ENCODE peak calls at places on chromosomes 7 and 10, in seven cellular contexts. Y is Panc1, B is hepatocyte, Q is choroid plexus epithelial cell, U is fibroblast of mammary gland, L is OCI-LY7, D is osteocyte. S is an unnamed sample.

GRCh38 chr10:35300063-35300699 is 36.1 kb upstream of the CCNY start:
- DNase-seq in Y (peak), B (peak), Q (peak), U (peak), L (no peak), D (peak), S (no peak)

GRCh38 chr7:73705551-73705920 is 13.9 kb downstream of the STX1A start:
- DNase-seq in Y (no peak), B (no peak), Q (no peak), U (no peak), L (no peak), D (no peak), S (no peak)

GRCh38 chr7:3092468-3092867 is 48.8 kb upstream of the CARD11 start:
- DNase-seq in Y (no peak), B (no peak), Q (peak), U (no peak), L (peak), D (no peak), S (no peak)

GRCh38 chr10:128087884-128088695 is 38.1 kb downstream of the MKI67 start:
- DNase-seq in Y (no peak), B (no peak), Q (no peak), U (no peak), L (peak), D (no peak), S (peak)

GRCh38 chr10:75497997-75498797 is 66.8 kb downstream of the LRMDA start:
- DNase-seq in Y (no peak), B (peak), Q (no peak), U (peak), L (no peak), D (no peak), S (no peak)

GRCh38 chr7:44914992-44915607 is 29.8 kb upstream of the PURB start:
- DNase-seq in Y (no peak), B (no peak), Q (no peak), U (no peak), L (no peak), D (no peak), S (no peak)

GRCh38 chr7:97377713-97378112 is 260.2 kb downstream of the SDHAF3 start:
- DNase-seq in Y (no peak), B (no peak), Q (no peak), U (no peak), L (no peak), D (no peak), S (no peak)

GRCh38 chr10:59968705-59969104 is 62.3 kb upstream of the CCDC6 start:
- DNase-seq in Y (no peak), B (no peak), Q (no peak), U (no peak), L (no peak), D (no peak), S (no peak)

GRCh38 chr7:44072364-44073231 is 7.2 kb upstream of the PGAM2 start:
- DNase-seq in Y (no peak), B (peak), Q (peak), U (peak), L (peak), D (peak), S (no peak)

GRCh38 chr7:108589874-108590273 is 20.2 kb downstream of the DNAJB9 start:
- DNase-seq in Y (no peak), B (no peak), Q (no peak), U (no peak), L (no peak), D (no peak), S (no peak)

GRCh38 chr7:112986256-112987031 is 100.2 kb downstream of the GPR85 start:
- DNase-seq in Y (no peak), B (no peak), Q (peak), U (peak), L (no peak), D (no peak), S (no peak)

GRCh38 chr7:12162420-12163113 is 48.5 kb upstream of the TMEM106B start:
- DNase-seq in Y (peak), B (no peak), Q (peak), U (peak), L (no peak), D (no peak), S (no peak)

DNA sequence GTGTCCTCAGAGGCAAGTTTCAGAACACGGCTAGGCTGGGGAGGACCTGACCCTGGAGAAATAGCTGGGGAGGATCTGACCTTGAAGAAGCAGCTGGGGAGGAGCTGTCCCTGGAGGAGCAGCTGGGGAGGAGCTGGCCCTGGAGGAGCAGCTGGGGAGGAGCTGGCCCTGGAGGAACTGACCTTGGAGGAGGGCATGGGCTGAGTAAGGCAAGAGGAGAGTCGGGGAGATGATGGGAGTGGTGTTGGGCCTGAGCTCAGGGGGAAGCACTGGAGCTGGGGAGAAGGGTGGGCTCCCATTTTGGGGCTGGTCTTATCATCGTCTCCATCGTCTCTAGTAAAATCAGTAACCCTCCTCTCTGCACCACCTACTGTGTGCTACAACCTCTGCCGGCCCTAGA is 179.8 kb upstream of the SHH start:
- DNase-seq in Y (no peak), B (no peak), Q (no peak), U (no peak), L (no peak), D (no peak), S (no peak)
- TF ChIP-seq CTCF in Y (no peak), B (no peak), Q (no peak), U (no peak), L (no peak), D (no peak), S (no peak)

DNA sequence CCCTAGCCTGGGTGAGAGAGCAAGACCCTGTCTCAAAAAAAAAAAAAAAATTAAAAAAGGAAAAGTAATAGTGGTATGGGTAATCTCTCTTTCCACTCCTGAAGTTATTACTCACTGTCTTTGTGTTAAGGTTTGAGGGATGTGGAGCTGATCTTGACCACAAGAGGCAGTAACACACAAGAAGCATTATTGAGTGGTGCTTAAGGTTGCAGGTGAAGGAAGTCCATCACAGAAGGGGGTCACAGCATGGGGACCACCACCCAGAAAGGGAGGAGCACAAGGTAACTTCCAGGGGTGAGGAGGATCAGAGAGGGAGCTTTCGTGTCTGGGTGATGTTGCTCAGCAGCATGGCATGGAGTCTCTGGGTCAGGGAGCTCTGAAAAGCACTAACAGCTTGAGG is 100.2 kb upstream of the DNAJC1 start:
- DNase-seq in Y (no peak), B (no peak), Q (peak), U (peak), L (peak), D (no peak), S (no peak)
- TF ChIP-seq CTCF in Y (peak), B (peak), Q (peak), U (peak), L (peak), D (peak), S (peak)

GRCh38 chr7:128351296-128352123 is 7.8 kb upstream of the RBM28 start:
- DNase-seq in Y (no peak), B (no peak), Q (no peak), U (no peak), L (no peak), D (peak), S (no peak)

GRCh38 chr7:128350708-128351295 is 7.1 kb upstream of the RBM28 start:
- DNase-seq in Y (no peak), B (no peak), Q (no peak), U (no peak), L (no peak), D (peak), S (no peak)

GRCh38 chr7:128352636-128353035 is 8.9 kb downstream of the PRRT4 start:
- DNase-seq in Y (no peak), B (no peak), Q (no peak), U (no peak), L (no peak), D (peak), S (no peak)

GRCh38 chr7:128353189-128353588 is 8.3 kb downstream of the PRRT4 start:
- DNase-seq in Y (no peak), B (no peak), Q (no peak), U (no peak), L (no peak), D (no peak), S (no peak)

GRCh38 chr7:128352138-128352537 is 8.4 kb upstream of the RBM28 start:
- DNase-seq in Y (no peak), B (peak), Q (peak), U (peak), L (no peak), D (peak), S (no peak)
- TF ChIP-seq CTCF in Y (no peak), B (peak), Q (peak), U (no peak), L (no peak), D (peak), S (peak)

DNA sequence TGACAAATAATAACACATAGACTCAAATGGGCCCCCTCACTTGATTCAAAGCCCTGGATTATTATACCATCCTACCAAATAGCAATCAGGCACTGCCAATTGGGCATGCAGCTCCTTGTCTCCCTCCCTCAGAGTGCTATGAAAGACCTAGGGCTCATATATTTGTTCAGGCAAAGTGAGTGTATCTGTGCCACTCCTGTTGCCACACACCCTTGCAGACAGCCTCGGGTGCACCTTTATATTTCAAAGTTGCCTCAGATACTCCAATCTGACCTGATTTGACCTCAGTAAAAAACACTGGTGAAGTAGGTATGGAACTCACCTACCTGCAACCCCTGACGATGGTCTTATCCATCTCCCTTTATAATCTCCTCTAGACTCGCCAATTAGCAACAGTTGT is 3.0 kb upstream of the NAMPT start:
- DNase-seq in Y (no peak), B (no peak), Q (no peak), U (no peak), L (no peak), D (no peak), S (no peak)
- TF ChIP-seq CTCF in Y (no peak), B (no peak), Q (no peak), U (no peak), L (no peak), D (no peak), S (no peak)

GRCh38 chr7:16365177-16365576 is 56.2 kb downstream of the CRPPA start:
- DNase-seq in Y (no peak), B (no peak), Q (no peak), U (no peak), L (no peak), D (no peak), S (no peak)

GRCh38 chr7:16367115-16367514 is 54.2 kb downstream of the CRPPA start:
- DNase-seq in Y (no peak), B (no peak), Q (no peak), U (no peak), L (no peak), D (no peak), S (no peak)

GRCh38 chr7:16369851-16370250 is 51.5 kb downstream of the CRPPA start:
- DNase-seq in Y (no peak), B (no peak), Q (no peak), U (no peak), L (no peak), D (no peak), S (no peak)

DNA sequence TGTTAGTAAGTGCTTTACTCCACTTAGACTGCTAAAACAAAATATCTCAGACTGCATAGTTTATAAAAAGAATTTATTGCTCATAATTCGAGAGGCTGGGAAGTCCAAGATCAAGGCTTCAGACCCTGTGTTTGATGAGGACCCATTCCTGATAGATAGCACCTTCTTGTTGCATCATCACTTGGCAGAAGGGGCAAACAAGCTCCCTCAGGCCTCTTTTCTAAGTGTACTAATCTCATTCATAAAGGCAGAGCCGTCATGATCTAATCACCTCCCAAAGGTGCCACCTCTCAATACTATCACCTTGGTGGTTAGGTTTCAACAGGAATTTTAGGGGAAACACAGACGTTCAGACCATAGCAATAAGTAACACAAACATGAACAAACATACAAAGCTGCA is 55.4 kb downstream of the CRPPA start:
- DNase-seq in Y (no peak), B (no peak), Q (no peak), U (no peak), L (no peak), D (no peak), S (no peak)
- TF ChIP-seq CTCF in Y (no peak), B (no peak), Q (no peak), U (no peak), L (no peak), D (no peak), S (no peak)

DNA sequence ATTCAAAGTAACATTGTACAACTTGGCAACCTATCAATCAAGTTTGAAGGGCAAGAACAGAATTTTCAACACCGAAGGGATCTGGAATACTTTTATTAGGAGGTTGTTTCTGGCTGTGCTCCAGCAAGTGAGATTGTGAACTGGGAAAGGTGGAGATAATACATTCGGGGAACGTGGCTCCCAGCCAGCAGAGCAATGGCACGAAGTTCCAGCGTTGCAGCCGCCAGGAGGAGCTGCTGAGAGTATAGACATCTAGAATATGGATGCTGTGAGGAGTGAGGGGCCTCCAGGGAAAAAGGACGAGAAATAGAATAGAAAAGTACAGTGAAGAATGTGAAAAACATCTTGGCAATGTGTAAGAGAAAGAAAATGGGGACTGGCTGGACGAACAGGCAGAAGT is 69.5 kb downstream of the TCERG1L start:
- DNase-seq in Y (no peak), B (peak), Q (no peak), U (no peak), L (no peak), D (no peak), S (no peak)
- TF ChIP-seq CTCF in Y (peak), B (peak), Q (no peak), U (no peak), L (peak), D (no peak), S (peak)

GRCh38 chr10:86769991-86770390 is 13.6 kb downstream of the BMPR1A start:
- DNase-seq in Y (no peak), B (no peak), Q (no peak), U (no peak), L (no peak), D (no peak), S (no peak)

GRCh38 chr10:86770412-86770960 is 14.1 kb downstream of the BMPR1A start:
- DNase-seq in Y (no peak), B (no peak), Q (peak), U (no peak), L (no peak), D (no peak), S (no peak)

GRCh38 chr10:86763404-86763803 is 7.0 kb downstream of the BMPR1A start:
- DNase-seq in Y (no peak), B (no peak), Q (no peak), U (no peak), L (no peak), D (no peak), S (no peak)

GRCh38 chr10:86765548-86765947 is 9.1 kb downstream of the BMPR1A start:
- DNase-seq in Y (no peak), B (no peak), Q (peak), U (no peak), L (no peak), D (no peak), S (no peak)

DNA sequence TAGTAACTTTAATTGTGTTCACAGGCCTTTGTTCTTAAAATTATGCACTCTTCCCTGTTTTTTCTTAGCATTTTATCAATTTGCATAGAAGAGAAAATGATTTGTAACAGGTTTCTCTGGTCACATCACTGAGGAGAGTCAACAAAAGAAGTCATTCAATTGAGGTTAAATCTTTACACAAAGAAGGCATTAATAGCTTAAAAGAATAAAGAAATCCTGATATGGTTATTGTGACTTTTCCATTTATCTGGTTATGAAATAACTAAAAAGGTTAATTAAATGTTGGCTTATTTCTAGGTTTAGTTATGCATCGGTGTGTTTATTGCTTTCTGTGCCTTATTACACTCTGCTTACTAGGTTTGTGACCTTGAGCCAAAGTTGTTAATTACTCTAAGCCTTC is 12.0 kb downstream of the BMPR1A start:
- DNase-seq in Y (no peak), B (no peak), Q (no peak), U (no peak), L (no peak), D (no peak), S (no peak)
- TF ChIP-seq CTCF in Y (no peak), B (no peak), Q (no peak), U (no peak), L (no peak), D (no peak), S (no peak)

GRCh38 chr7:95723583-95724180 is 48.7 kb upstream of the DYNC1I1 start:
- DNase-seq in Y (peak), B (peak), Q (peak), U (peak), L (peak), D (no peak), S (no peak)

GRCh38 chr7:95730493-95731280 is 41.7 kb upstream of the DYNC1I1 start:
- DNase-seq in Y (no peak), B (no peak), Q (no peak), U (no peak), L (no peak), D (no peak), S (no peak)

GRCh38 chr7:95725170-95725569 is 47.2 kb upstream of the DYNC1I1 start:
- DNase-seq in Y (no peak), B (no peak), Q (peak), U (no peak), L (no peak), D (no peak), S (no peak)
- TF ChIP-seq CTCF in Y (no peak), B (peak), Q (peak), U (no peak), L (no peak), D (peak), S (no peak)

DNA sequence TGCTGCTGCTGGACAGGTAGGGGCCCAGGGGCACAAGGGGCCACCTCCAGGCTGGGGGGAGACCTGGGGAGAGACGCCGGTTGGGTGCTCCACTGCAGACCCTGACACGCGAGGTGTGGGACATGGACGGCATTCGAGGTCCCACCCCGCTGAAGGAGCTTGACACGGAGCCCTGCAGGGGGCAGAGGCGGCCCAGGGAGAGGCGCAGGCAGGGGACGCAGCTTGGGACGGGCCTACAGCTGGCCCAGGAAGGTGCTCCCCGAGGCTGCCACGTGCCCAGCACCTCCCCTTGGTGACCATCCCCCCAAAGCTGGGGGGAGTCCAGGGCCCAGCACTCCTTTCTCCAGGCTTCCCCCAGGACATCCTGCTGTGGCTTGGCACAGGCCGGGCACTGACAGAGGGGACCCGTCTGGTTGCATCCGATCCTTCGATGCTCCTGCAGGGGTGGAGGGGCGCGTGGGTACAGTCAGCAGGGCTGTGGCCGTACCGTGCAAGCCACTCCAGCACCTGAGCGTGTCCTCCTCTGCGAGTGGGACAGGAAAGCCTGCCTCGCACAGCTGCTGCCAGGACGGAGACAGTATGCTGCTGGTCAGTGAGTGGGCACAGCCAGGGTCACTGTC is 174.4 kb downstream of the ELFN1 start:
- DNase-seq in Y (no peak), B (no peak), Q (no peak), U (no peak), L (no peak), D (no peak), S (no peak)
- TF ChIP-seq CTCF in Y (no peak), B (no peak), Q (no peak), U (no peak), L (no peak), D (no peak), S (no peak)

DNA sequence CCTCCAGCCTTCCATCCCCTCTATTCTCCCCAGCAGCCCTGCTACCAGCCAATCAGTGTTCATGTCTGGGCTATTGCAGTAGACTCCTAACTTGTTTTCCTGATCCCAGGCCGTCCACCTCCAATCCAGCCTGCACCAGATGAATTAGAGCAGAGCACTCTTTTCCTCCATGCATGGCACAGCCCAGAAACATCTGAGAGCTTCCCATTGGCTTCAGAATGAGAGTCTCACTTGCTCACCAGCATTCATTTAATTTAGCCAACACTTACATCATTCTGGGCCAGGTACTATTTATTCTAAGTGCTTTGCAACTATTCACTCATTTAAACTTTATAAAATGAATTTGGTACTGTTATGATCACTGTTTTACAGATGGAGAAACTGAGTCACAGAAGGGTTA is 51.4 kb upstream of the DUSP5 start:
- DNase-seq in Y (no peak), B (no peak), Q (no peak), U (no peak), L (no peak), D (no peak), S (no peak)
- TF ChIP-seq CTCF in Y (no peak), B (no peak), Q (no peak), U (no peak), L (no peak), D (no peak), S (no peak)

S was measured in type B pancreatic cell.